ENCODE peak calls at places on chromosomes 5 and 9, in eight cellular contexts. B, T, C, F, X, J, Y and L are unnamed samples.

GRCh38 chr5:172875372-172876279 is 41.6 kb downstream of the ERGIC1 start:
- DNase-seq in T (no peak), F (no peak), Y (peak), C (no peak), J (no peak), B (no peak), X (no peak), L (no peak)

GRCh38 chr5:73947876-73948275 is 321.9 kb downstream of the ARHGEF28 start:
- DNase-seq in B (no peak), Y (no peak), F (no peak), T (no peak), X (peak), J (no peak), C (no peak), L (no peak)

GRCh38 chr9:134662143-134662876 is 20.7 kb downstream of the COL5A1 start:
- DNase-seq in F (peak), C (peak), B (peak), X (no peak), Y (peak), J (no peak), T (no peak), L (no peak)

GRCh38 chr5:51053361-51053760 is 329.9 kb upstream of the ISL1 start:
- DNase-seq in T (no peak), J (no peak), X (no peak), Y (no peak), B (no peak), F (no peak), C (no peak), L (no peak)

GRCh38 chr9:121650220-121651013 is 1.0 kb upstream of the DAB2IP start:
- DNase-seq in F (no peak), X (no peak), Y (peak), B (peak), T (peak), C (peak), J (no peak), L (peak)

GRCh38 chr5:64796301-64796700 is 27.6 kb downstream of the CWC27 start:
- DNase-seq in Y (no peak), X (no peak), C (no peak), T (no peak), F (no peak), J (no peak), B (no peak), L (no peak)

GRCh38 chr9:136007276-136007675 is 46.1 kb upstream of the UBAC1 start:
- DNase-seq in J (no peak), C (no peak), X (no peak), Y (no peak), T (no peak), F (no peak), B (peak), L (no peak)

GRCh38 chr5:160751297-160751696 is 100.7 kb downstream of the ATP10B start:
- DNase-seq in X (no peak), C (no peak), B (no peak), J (no peak), Y (no peak), T (peak), F (no peak), L (no peak)

GRCh38 chr9:24582363-24583126 is 36.8 kb upstream of the IZUMO3 start:
- DNase-seq in C (no peak), J (no peak), T (peak), Y (no peak), X (peak), B (no peak), F (no peak), L (no peak)

GRCh38 chr5:115179959-115180709 is 10.4 kb upstream of the TRIM36 start:
- DNase-seq in B (peak), F (peak), T (peak), X (peak), C (peak), J (no peak), Y (peak), L (no peak)